ENCODE peak calls at places on chromosome 7, in nine cellular contexts. One of them, this sample, is unnamed.

GRCh38 chr7:50788393-50788792 is 5.7 kb upstream of the GRB10 start:
- DNase-seq in DMS79 treated with DMSO at 0.1 percent for 48 hours: no peak
- DNase-seq in heart right ventricle: no peak
- DNase-seq in amniotic stem cell: no peak
- DNase-seq in ELF-1: no peak
- DNase-seq in HTR-8/SVneo: no peak
- DNase-seq in brain microvascular endothelial cell: no peak
- DNase-seq in stimulated activated CD4-positive, alpha-beta T cell treated with anti-CD3 and anti-CD28 coated beads, Interleukin-1b, Interleukin-23, amount 100 ng/mL, for 1 hour: no peak
- DNase-seq in Caki2: no peak
- DNase-seq in this sample: no peak

GRCh38 chr7:47404005-47404404 is 177.9 kb downstream of the TNS3 start:
- DNase-seq in DMS79 treated with DMSO at 0.1 percent for 48 hours: no peak
- DNase-seq in heart right ventricle: no peak
- DNase-seq in amniotic stem cell: no peak
- DNase-seq in ELF-1: no peak
- DNase-seq in HTR-8/SVneo: no peak
- DNase-seq in brain microvascular endothelial cell: peak; percentile 40
- DNase-seq in stimulated activated CD4-positive, alpha-beta T cell treated with anti-CD3 and anti-CD28 coated beads, Interleukin-1b, Interleukin-23, amount 100 ng/mL, for 1 hour: no peak
- DNase-seq in Caki2: no peak
- DNase-seq in this sample: no peak

GRCh38 chr7:46145412-46145811 is 224.3 kb upstream of the IGFBP3 start:
- DNase-seq in DMS79 treated with DMSO at 0.1 percent for 48 hours: no peak
- DNase-seq in heart right ventricle: no peak
- DNase-seq in amniotic stem cell: peak; percentile 73
- DNase-seq in ELF-1: peak; percentile 82
- DNase-seq in HTR-8/SVneo: peak; percentile 71
- DNase-seq in brain microvascular endothelial cell: peak; percentile 97
- DNase-seq in stimulated activated CD4-positive, alpha-beta T cell treated with anti-CD3 and anti-CD28 coated beads, Interleukin-1b, Interleukin-23, amount 100 ng/mL, for 1 hour: no peak
- DNase-seq in Caki2: peak; percentile 91
- DNase-seq in this sample: peak; percentile 99

GRCh38 chr7:44631458-44632115 is 25.2 kb downstream of the OGDH start:
- DNase-seq in DMS79 treated with DMSO at 0.1 percent for 48 hours: no peak
- DNase-seq in heart right ventricle: no peak
- DNase-seq in amniotic stem cell: no peak
- DNase-seq in ELF-1: no peak
- DNase-seq in HTR-8/SVneo: no peak
- DNase-seq in brain microvascular endothelial cell: no peak
- DNase-seq in stimulated activated CD4-positive, alpha-beta T cell treated with anti-CD3 and anti-CD28 coated beads, Interleukin-1b, Interleukin-23, amount 100 ng/mL, for 1 hour: no peak
- DNase-seq in Caki2: no peak
- DNase-seq in this sample: no peak

GRCh38 chr7:90180011-90180585 is 25.8 kb downstream of the STEAP1 start:
- DNase-seq in DMS79 treated with DMSO at 0.1 percent for 48 hours: no peak
- DNase-seq in heart right ventricle: no peak
- DNase-seq in amniotic stem cell: no peak
- DNase-seq in ELF-1: no peak
- DNase-seq in HTR-8/SVneo: no peak
- DNase-seq in brain microvascular endothelial cell: no peak
- DNase-seq in stimulated activated CD4-positive, alpha-beta T cell treated with anti-CD3 and anti-CD28 coated beads, Interleukin-1b, Interleukin-23, amount 100 ng/mL, for 1 hour: no peak
- DNase-seq in Caki2: no peak
- DNase-seq in this sample: peak; percentile 39

GRCh38 chr7:88169717-88170320 is 50.0 kb downstream of the SRI start:
- DNase-seq in DMS79 treated with DMSO at 0.1 percent for 48 hours: peak; percentile 19
- DNase-seq in heart right ventricle: no peak
- DNase-seq in amniotic stem cell: no peak
- DNase-seq in ELF-1: no peak
- DNase-seq in HTR-8/SVneo: no peak
- DNase-seq in brain microvascular endothelial cell: no peak
- DNase-seq in stimulated activated CD4-positive, alpha-beta T cell treated with anti-CD3 and anti-CD28 coated beads, Interleukin-1b, Interleukin-23, amount 100 ng/mL, for 1 hour: no peak
- DNase-seq in Caki2: peak; percentile 7
- DNase-seq in this sample: no peak

GRCh38 chr7:32905175-32905662 is 13.7 kb upstream of the KBTBD2 start:
- DNase-seq in DMS79 treated with DMSO at 0.1 percent for 48 hours: no peak
- DNase-seq in heart right ventricle: peak; percentile 54
- DNase-seq in amniotic stem cell: peak; percentile 28
- DNase-seq in ELF-1: peak; percentile 91
- DNase-seq in HTR-8/SVneo: no peak
- DNase-seq in brain microvascular endothelial cell: peak; percentile 59
- DNase-seq in stimulated activated CD4-positive, alpha-beta T cell treated with anti-CD3 and anti-CD28 coated beads, Interleukin-1b, Interleukin-23, amount 100 ng/mL, for 1 hour: no peak
- DNase-seq in Caki2: peak; percentile 90
- DNase-seq in this sample: peak; percentile 85

GRCh38 chr7:101363734-101364374 is 1.2 kb downstream of the COL26A1 start:
- DNase-seq in DMS79 treated with DMSO at 0.1 percent for 48 hours: peak; percentile 55
- DNase-seq in heart right ventricle: peak; percentile 31
- DNase-seq in amniotic stem cell: no peak
- DNase-seq in ELF-1: peak; percentile 91
- DNase-seq in HTR-8/SVneo: peak; percentile 62
- DNase-seq in brain microvascular endothelial cell: no peak
- DNase-seq in stimulated activated CD4-positive, alpha-beta T cell treated with anti-CD3 and anti-CD28 coated beads, Interleukin-1b, Interleukin-23, amount 100 ng/mL, for 1 hour: peak; percentile 26
- DNase-seq in Caki2: peak; percentile 58
- DNase-seq in this sample: peak; percentile 39

GRCh38 chr7:98078197-98078870 is 28.3 kb upstream of the LMTK2 start:
- DNase-seq in DMS79 treated with DMSO at 0.1 percent for 48 hours: no peak
- DNase-seq in heart right ventricle: no peak
- DNase-seq in amniotic stem cell: no peak
- DNase-seq in ELF-1: no peak
- DNase-seq in HTR-8/SVneo: no peak
- DNase-seq in brain microvascular endothelial cell: no peak
- DNase-seq in stimulated activated CD4-positive, alpha-beta T cell treated with anti-CD3 and anti-CD28 coated beads, Interleukin-1b, Interleukin-23, amount 100 ng/mL, for 1 hour: no peak
- DNase-seq in Caki2: no peak
- DNase-seq in this sample: no peak

GRCh38 chr7:74101061-74101681 is 17.6 kb downstream of the LIMK1 start:
- DNase-seq in DMS79 treated with DMSO at 0.1 percent for 48 hours: peak; percentile 65
- DNase-seq in heart right ventricle: no peak
- DNase-seq in amniotic stem cell: no peak
- DNase-seq in ELF-1: no peak
- DNase-seq in HTR-8/SVneo: no peak
- DNase-seq in brain microvascular endothelial cell: no peak
- DNase-seq in stimulated activated CD4-positive, alpha-beta T cell treated with anti-CD3 and anti-CD28 coated beads, Interleukin-1b, Interleukin-23, amount 100 ng/mL, for 1 hour: no peak
- DNase-seq in Caki2: peak; percentile 80
- DNase-seq in this sample: no peak

GRCh38 chr7:39709768-39710291 is 86.5 kb downstream of the RALA start:
- DNase-seq in DMS79 treated with DMSO at 0.1 percent for 48 hours: peak; percentile 88
- DNase-seq in heart right ventricle: peak; percentile 54
- DNase-seq in amniotic stem cell: peak; percentile 9
- DNase-seq in ELF-1: no peak
- DNase-seq in HTR-8/SVneo: no peak
- DNase-seq in brain microvascular endothelial cell: peak; percentile 21
- DNase-seq in stimulated activated CD4-positive, alpha-beta T cell treated with anti-CD3 and anti-CD28 coated beads, Interleukin-1b, Interleukin-23, amount 100 ng/mL, for 1 hour: no peak
- DNase-seq in Caki2: no peak
- DNase-seq in this sample: no peak

GRCh38 chr7:123580406-123581161 is 21.0 kb upstream of the ASB15 start:
- DNase-seq in DMS79 treated with DMSO at 0.1 percent for 48 hours: no peak
- DNase-seq in heart right ventricle: peak; percentile 26
- DNase-seq in amniotic stem cell: peak; percentile 28
- DNase-seq in ELF-1: peak; percentile 42
- DNase-seq in HTR-8/SVneo: peak; percentile 8
- DNase-seq in brain microvascular endothelial cell: peak; percentile 59
- DNase-seq in stimulated activated CD4-positive, alpha-beta T cell treated with anti-CD3 and anti-CD28 coated beads, Interleukin-1b, Interleukin-23, amount 100 ng/mL, for 1 hour: no peak
- DNase-seq in Caki2: peak; percentile 29
- DNase-seq in this sample: peak; percentile 36

GRCh38 chr7:36775673-36776072 is 51.4 kb upstream of the AOAH start:
- DNase-seq in DMS79 treated with DMSO at 0.1 percent for 48 hours: no peak
- DNase-seq in heart right ventricle: no peak
- DNase-seq in amniotic stem cell: no peak
- DNase-seq in ELF-1: no peak
- DNase-seq in HTR-8/SVneo: no peak
- DNase-seq in brain microvascular endothelial cell: no peak
- DNase-seq in stimulated activated CD4-positive, alpha-beta T cell treated with anti-CD3 and anti-CD28 coated beads, Interleukin-1b, Interleukin-23, amount 100 ng/mL, for 1 hour: no peak
- DNase-seq in Caki2: no peak
- DNase-seq in this sample: no peak

GRCh38 chr7:129702316-129702715 is 90.8 kb downstream of the NRF1 start:
- DNase-seq in DMS79 treated with DMSO at 0.1 percent for 48 hours: no peak
- DNase-seq in heart right ventricle: no peak
- DNase-seq in amniotic stem cell: no peak
- DNase-seq in ELF-1: no peak
- DNase-seq in HTR-8/SVneo: no peak
- DNase-seq in brain microvascular endothelial cell: peak; percentile 48
- DNase-seq in stimulated activated CD4-positive, alpha-beta T cell treated with anti-CD3 and anti-CD28 coated beads, Interleukin-1b, Interleukin-23, amount 100 ng/mL, for 1 hour: no peak
- DNase-seq in Caki2: no peak
- DNase-seq in this sample: no peak

GRCh38 chr7:156145996-156146395 is 333.7 kb upstream of the SHH start:
- DNase-seq in DMS79 treated with DMSO at 0.1 percent for 48 hours: no peak
- DNase-seq in heart right ventricle: no peak
- DNase-seq in amniotic stem cell: no peak
- DNase-seq in ELF-1: no peak
- DNase-seq in HTR-8/SVneo: no peak
- DNase-seq in brain microvascular endothelial cell: no peak
- DNase-seq in stimulated activated CD4-positive, alpha-beta T cell treated with anti-CD3 and anti-CD28 coated beads, Interleukin-1b, Interleukin-23, amount 100 ng/mL, for 1 hour: no peak
- DNase-seq in Caki2: no peak
- DNase-seq in this sample: no peak

GRCh38 chr7:91892099-91892788 is 11.7 kb upstream of the MTERF1 start:
- DNase-seq in DMS79 treated with DMSO at 0.1 percent for 48 hours: no peak
- DNase-seq in heart right ventricle: no peak
- DNase-seq in amniotic stem cell: no peak
- DNase-seq in ELF-1: no peak
- DNase-seq in HTR-8/SVneo: no peak
- DNase-seq in brain microvascular endothelial cell: no peak
- DNase-seq in stimulated activated CD4-positive, alpha-beta T cell treated with anti-CD3 and anti-CD28 coated beads, Interleukin-1b, Interleukin-23, amount 100 ng/mL, for 1 hour: no peak
- DNase-seq in Caki2: no peak
- DNase-seq in this sample: no peak

GRCh38 chr7:33792547-33793105 is 112.7 kb upstream of the BMPER start:
- DNase-seq in DMS79 treated with DMSO at 0.1 percent for 48 hours: no peak
- DNase-seq in heart right ventricle: no peak
- DNase-seq in amniotic stem cell: no peak
- DNase-seq in ELF-1: no peak
- DNase-seq in HTR-8/SVneo: no peak
- DNase-seq in brain microvascular endothelial cell: no peak
- DNase-seq in stimulated activated CD4-positive, alpha-beta T cell treated with anti-CD3 and anti-CD28 coated beads, Interleukin-1b, Interleukin-23, amount 100 ng/mL, for 1 hour: no peak
- DNase-seq in Caki2: no peak
- DNase-seq in this sample: no peak

GRCh38 chr7:27478104-27478503 is 184.6 kb downstream of the HIBADH start:
- DNase-seq in DMS79 treated with DMSO at 0.1 percent for 48 hours: no peak
- DNase-seq in heart right ventricle: no peak
- DNase-seq in amniotic stem cell: no peak
- DNase-seq in ELF-1: no peak
- DNase-seq in HTR-8/SVneo: no peak
- DNase-seq in brain microvascular endothelial cell: no peak
- DNase-seq in stimulated activated CD4-positive, alpha-beta T cell treated with anti-CD3 and anti-CD28 coated beads, Interleukin-1b, Interleukin-23, amount 100 ng/mL, for 1 hour: no peak
- DNase-seq in Caki2: no peak
- DNase-seq in this sample: no peak